ENCODE peak calls at places on chromosomes 2 and 18, in seven cellular contexts. R is A549, A is stomach, M is K562, T is upper lobe of left lung, V is suprapubic skin, K is esophagus muscularis mucosa. N is an unnamed sample.

GRCh38 chr2:220930542-220931076 is 641.5 kb downstream of the EPHA4 start:
- DNase-seq in R (no peak), A (no peak), M (no peak), T (no peak), V (no peak), K (no peak), N (no peak)

GRCh38 chr2:85278361-85278760 is 49.4 kb downstream of the TGOLN2 start:
- DNase-seq in R (no peak), A (no peak), M (no peak), T (no peak), V (no peak), K (no peak), N (no peak)

GRCh38 chr2:160650196-160651108 is 156.8 kb upstream of the RBMS1 start:
- DNase-seq in R (no peak), A (no peak), M (no peak), T (no peak), V (no peak), K (no peak), N (no peak)

GRCh38 chr2:96631804-96632435 is 6.2 kb downstream of the KANSL3 start:
- DNase-seq in R (peak), A (no peak), M (no peak), T (no peak), V (no peak), K (no peak), N (no peak)

GRCh38 chr2:56208380-56208779 is 24.6 kb downstream of the CCDC85A start:
- DNase-seq in R (no peak), A (no peak), M (no peak), T (no peak), V (no peak), K (peak), N (no peak)

GRCh38 chr2:197453914-197454398 is 604 bp downstream of the COQ10B start:
- DNase-seq in R (no peak), A (peak), M (peak), T (no peak), V (peak), K (peak), N (no peak)

GRCh38 chr2:86037141-86037794 is 68.4 kb downstream of the POLR1A start:
- DNase-seq in R (no peak), A (peak), M (no peak), T (peak), V (peak), K (no peak), N (peak)

GRCh38 chr2:133418671-133419070 is 149.6 kb downstream of the NCKAP5 start:
- DNase-seq in R (no peak), A (no peak), M (no peak), T (no peak), V (no peak), K (no peak), N (no peak)

GRCh38 chr2:63060079-63060482 is 9.5 kb downstream of the OTX1 start:
- DNase-seq in R (no peak), A (no peak), M (no peak), T (no peak), V (no peak), K (no peak), N (no peak)

GRCh38 chr2:229586012-229586411 is 128.3 kb downstream of the DNER start:
- DNase-seq in R (no peak), A (no peak), M (no peak), T (no peak), V (no peak), K (no peak), N (no peak)

GRCh38 chr2:160269365-160269764 is 69.3 kb upstream of the ITGB6 start:
- DNase-seq in R (no peak), A (no peak), M (no peak), T (no peak), V (no peak), K (no peak), N (no peak)

GRCh38 chr2:4628931-4629565 is 925.7 kb downstream of the DCDC2C start:
- DNase-seq in R (no peak), A (no peak), M (no peak), T (no peak), V (no peak), K (no peak), N (no peak)

GRCh38 chr2:56749152-56749752 is 565.5 kb downstream of the CCDC85A start:
- DNase-seq in R (peak), A (no peak), M (no peak), T (no peak), V (no peak), K (no peak), N (no peak)

DNA sequence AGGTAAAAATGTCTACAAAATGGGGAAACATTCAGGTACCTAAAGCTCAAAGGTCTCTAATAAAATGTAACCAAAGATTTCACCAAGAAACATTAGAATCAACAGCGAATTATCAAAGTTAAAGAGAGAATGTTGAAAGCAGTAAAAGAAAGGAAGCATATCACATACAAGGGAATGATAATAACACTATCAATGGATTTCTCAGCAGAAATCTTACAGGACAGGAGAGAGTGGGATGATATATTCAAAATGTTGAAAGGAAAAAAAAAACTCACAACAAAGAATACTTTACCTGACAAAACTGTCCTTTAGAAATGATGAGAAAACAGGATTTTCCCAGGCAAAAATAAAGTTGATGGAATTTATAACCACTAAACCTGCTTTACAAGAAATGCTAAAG is 591.2 kb upstream of the POU3F3 start:
- DNase-seq in R (no peak), A (no peak), M (no peak), T (no peak), V (no peak), K (no peak), N (no peak)
- TF ChIP-seq EP300 in R (no peak), A (no peak), M (no peak), T (no peak), V (no peak), K (no peak), N (no peak)

GRCh38 chr2:224585205-224586088 is at the start of gene CUL3:
- DNase-seq in R (peak), A (peak), M (peak), T (peak), V (peak), K (peak), N (peak)
- TF ChIP-seq EP300 in R (no peak), A (no peak), M (peak), T (no peak), V (no peak), K (no peak), N (no peak)

GRCh38 chr2:101516833-101517690 is 42.1 kb upstream of the RFX8 start:
- DNase-seq in R (peak), A (peak), M (no peak), T (no peak), V (no peak), K (peak), N (no peak)

GRCh38 chr2:101519173-101519492 is 44.2 kb upstream of the RFX8 start:
- DNase-seq in R (no peak), A (no peak), M (no peak), T (no peak), V (no peak), K (no peak), N (no peak)

GRCh38 chr2:101518470-101519172 is 43.7 kb upstream of the RFX8 start:
- DNase-seq in R (peak), A (peak), M (peak), T (no peak), V (no peak), K (peak), N (peak)

GRCh38 chr2:101516349-101516748 is 41.4 kb upstream of the RFX8 start:
- DNase-seq in R (no peak), A (no peak), M (no peak), T (no peak), V (no peak), K (no peak), N (no peak)

DNA sequence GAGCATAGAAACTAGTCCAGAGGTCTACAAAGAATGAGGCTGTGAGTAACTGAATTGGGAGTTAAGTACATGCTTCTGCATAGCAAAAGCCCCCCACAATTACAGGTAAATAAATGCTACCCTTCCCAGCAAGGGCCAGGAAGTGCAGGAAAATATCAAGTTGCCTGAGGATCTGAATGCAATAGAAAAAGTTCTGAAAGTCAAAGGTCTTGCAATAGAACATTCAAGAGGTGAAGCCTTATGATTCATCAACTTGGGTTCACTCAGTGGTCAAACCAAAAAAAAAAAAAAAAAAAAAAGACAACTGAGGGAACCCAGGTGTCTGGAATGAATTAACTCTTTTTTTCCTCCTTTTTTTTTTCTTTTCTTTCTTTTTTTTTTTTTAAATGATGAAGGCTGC is 42.8 kb upstream of the RFX8 start:
- DNase-seq in R (peak), A (no peak), M (no peak), T (no peak), V (no peak), K (no peak), N (no peak)
- TF ChIP-seq EP300 in R (peak), A (no peak), M (no peak), T (no peak), V (no peak), K (no peak), N (no peak)

GRCh38 chr2:66683068-66683467 is 248.1 kb downstream of the MEIS1 start:
- DNase-seq in R (no peak), A (no peak), M (no peak), T (no peak), V (no peak), K (no peak), N (no peak)
- TF ChIP-seq EP300 in R (no peak), A (no peak), M (no peak), T (no peak), V (no peak), K (no peak), N (no peak)

GRCh38 chr2:77144772-77145171 is 377.4 kb downstream of the LRRTM4 start:
- DNase-seq in R (no peak), A (no peak), M (no peak), T (no peak), V (no peak), K (no peak), N (no peak)

GRCh38 chr2:77147154-77147553 is 375.0 kb downstream of the LRRTM4 start:
- DNase-seq in R (no peak), A (no peak), M (no peak), T (no peak), V (no peak), K (no peak), N (no peak)

GRCh38 chr2:77149565-77149964 is 372.6 kb downstream of the LRRTM4 start:
- DNase-seq in R (no peak), A (no peak), M (no peak), T (no peak), V (no peak), K (no peak), N (no peak)
- TF ChIP-seq EP300 in R (no peak), A (no peak), M (no peak), T (no peak), V (no peak), K (no peak), N (no peak)

GRCh38 chr2:236862961-236863728 is 222.5 kb upstream of the COPS8 start:
- DNase-seq in R (no peak), A (peak), M (no peak), T (no peak), V (no peak), K (peak), N (no peak)
- TF ChIP-seq EP300 in R (no peak), A (no peak), M (no peak), T (no peak), V (no peak), K (no peak), N (no peak)

GRCh38 chr18:49884465-49884864 is 71.1 kb upstream of the ACAA2 start:
- DNase-seq in R (no peak), A (no peak), M (no peak), T (no peak), V (no peak), K (no peak), N (no peak)
- TF ChIP-seq EP300 in R (no peak), A (no peak), M (no peak), T (no peak), V (no peak), K (no peak), N (no peak)

GRCh38 chr18:70197042-70197441 is 8.4 kb downstream of the RTTN start:
- DNase-seq in R (no peak), A (no peak), M (no peak), T (no peak), V (no peak), K (no peak), N (no peak)
- TF ChIP-seq EP300 in R (no peak), A (no peak), M (no peak), T (no peak), V (no peak), K (no peak), N (no peak)